ENCODE peak calls at places on chromosome 4, in four cellular contexts. O is HAP-1, Q is adipocyte, C is IMR-90. N is an unnamed sample.

GRCh38 chr4:149531861-149532260 is 283.8 kb downstream of the IQCM start:
- DNase-seq in O (no peak), Q (peak), C (peak), N (no peak)

GRCh38 chr4:2076908-2077534 is 17.9 kb downstream of the NAT8L start:
- DNase-seq in O (no peak), Q (no peak), C (no peak), N (no peak)

GRCh38 chr4:13920901-13921300 is 293.4 kb upstream of the BOD1L1 start:
- DNase-seq in O (no peak), Q (peak), C (peak), N (no peak)

GRCh38 chr4:74738756-74739155 is 55.6 kb downstream of the BTC start:
- DNase-seq in O (no peak), Q (peak), C (no peak), N (no peak)

GRCh38 chr4:51998837-51999236 is 21.3 kb downstream of the LRRC66 start:
- DNase-seq in O (no peak), Q (no peak), C (no peak), N (no peak)

GRCh38 chr4:119209077-119209476 is 3.4 kb upstream of the USP53 start:
- DNase-seq in O (no peak), Q (peak), C (peak), N (no peak)

GRCh38 chr4:24527371-24527770 is 57.0 kb downstream of the DHX15 start:
- DNase-seq in O (no peak), Q (peak), C (peak), N (no peak)

GRCh38 chr4:164203476-164203875 is 550.5 kb upstream of the SMIM31 start:
- DNase-seq in O (no peak), Q (no peak), C (no peak), N (no peak)

GRCh38 chr4:25810815-25811690 is 51.7 kb downstream of the SEL1L3 start:
- DNase-seq in O (no peak), Q (no peak), C (peak), N (no peak)

GRCh38 chr4:30754021-30754420 is 33.9 kb downstream of the PCDH7 start:
- DNase-seq in O (no peak), Q (peak), C (peak), N (no peak)

GRCh38 chr4:184893836-184894571 is 68.2 kb upstream of the ACSL1 start:
- DNase-seq in O (no peak), Q (no peak), C (no peak), N (no peak)

GRCh38 chr4:184891765-184892164 is 66.0 kb upstream of the ACSL1 start:
- DNase-seq in O (no peak), Q (peak), C (no peak), N (no peak)

GRCh38 chr4:184895012-184895795 is 69.4 kb upstream of the ACSL1 start:
- DNase-seq in O (no peak), Q (no peak), C (no peak), N (no peak)

GRCh38 chr4:184889683-184890082 is 63.9 kb upstream of the ACSL1 start:
- DNase-seq in O (no peak), Q (no peak), C (no peak), N (no peak)

DNA sequence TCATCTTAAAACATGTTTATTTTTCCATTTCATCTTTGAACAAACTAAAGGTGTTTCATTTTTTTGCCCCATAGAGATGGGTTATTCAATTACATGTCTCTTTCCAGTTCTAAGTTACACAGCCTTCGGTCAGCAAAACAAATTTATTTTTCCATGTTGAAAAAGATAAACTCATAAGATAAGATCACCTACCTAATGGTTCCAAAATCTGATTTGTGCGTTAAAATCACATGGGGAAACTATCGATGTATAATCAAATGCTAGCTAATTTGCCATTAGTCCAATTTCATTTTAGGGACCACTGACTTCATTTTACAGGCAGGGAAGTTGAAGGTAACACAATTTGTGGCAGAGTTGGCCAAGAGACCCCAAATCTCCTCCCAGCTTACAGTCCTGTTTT is 67.2 kb upstream of the ACSL1 start:
- DNase-seq in O (no peak), Q (no peak), C (no peak), N (no peak)
- H3K4me3 ChIP-seq in O (no peak), Q (no peak), C (no peak), N (no peak)

GRCh38 chr4:95284668-95285067 is 264.1 kb downstream of the UNC5C start:
- DNase-seq in O (no peak), Q (no peak), C (no peak), N (no peak)

GRCh38 chr4:95289028-95289634 is 259.6 kb downstream of the UNC5C start:
- DNase-seq in O (no peak), Q (no peak), C (peak), N (no peak)

GRCh38 chr4:95285797-95286196 is 263.0 kb downstream of the UNC5C start:
- DNase-seq in O (no peak), Q (no peak), C (no peak), N (no peak)

GRCh38 chr4:95290702-95291101 is 258.1 kb downstream of the UNC5C start:
- DNase-seq in O (peak), Q (no peak), C (no peak), N (no peak)

GRCh38 chr4:95288552-95288951 is 260.2 kb downstream of the UNC5C start:
- DNase-seq in O (no peak), Q (no peak), C (no peak), N (no peak)
- H3K4me3 ChIP-seq in O (no peak), Q (no peak), C (no peak), N (no peak)

DNA sequence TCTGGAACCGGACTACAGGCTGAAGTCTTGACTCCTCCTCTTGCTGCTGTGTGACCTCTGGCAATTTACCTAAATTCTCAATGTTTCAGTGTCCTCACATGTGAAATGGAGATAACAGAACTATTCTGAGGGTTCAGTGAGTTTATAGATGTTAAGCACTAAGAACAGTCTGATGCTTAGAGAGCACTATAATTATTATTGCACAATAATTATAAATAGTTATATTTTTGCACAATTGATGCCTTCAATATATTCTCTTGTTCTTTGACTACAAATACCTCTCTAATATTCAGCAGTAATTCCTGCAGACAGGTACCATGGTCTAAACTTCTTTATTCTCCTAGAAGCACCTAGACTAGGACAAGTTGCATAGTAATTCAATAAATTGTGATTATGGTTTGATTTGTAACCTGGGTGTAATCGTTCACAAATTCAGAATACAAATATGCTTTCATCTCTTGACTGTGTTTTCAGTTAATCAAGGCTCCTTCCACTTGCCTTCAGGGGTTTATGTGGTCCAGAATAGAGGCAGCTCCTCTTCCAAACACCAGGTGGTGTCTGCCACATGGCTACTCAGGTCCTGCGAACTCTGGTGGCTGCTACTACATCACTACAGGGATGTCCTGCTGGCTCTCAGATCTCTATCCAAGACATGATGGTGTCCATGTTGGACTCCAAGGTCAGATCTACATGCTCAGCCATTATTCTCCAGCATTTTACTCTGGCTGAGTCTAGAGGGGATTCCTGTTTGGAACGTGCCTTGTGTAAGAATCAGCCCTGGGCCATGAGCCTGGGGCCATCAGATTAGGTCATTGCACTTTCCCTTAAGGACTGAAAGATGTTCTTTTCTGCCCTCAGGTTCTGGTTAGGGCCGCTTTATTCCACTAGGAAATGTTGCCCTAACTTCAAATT is 103.4 kb downstream of the QRFPR start:
- DNase-seq in O (no peak), Q (no peak), C (no peak), N (no peak)
- H3K4me3 ChIP-seq in O (no peak), Q (no peak), C (no peak), N (no peak)

DNA sequence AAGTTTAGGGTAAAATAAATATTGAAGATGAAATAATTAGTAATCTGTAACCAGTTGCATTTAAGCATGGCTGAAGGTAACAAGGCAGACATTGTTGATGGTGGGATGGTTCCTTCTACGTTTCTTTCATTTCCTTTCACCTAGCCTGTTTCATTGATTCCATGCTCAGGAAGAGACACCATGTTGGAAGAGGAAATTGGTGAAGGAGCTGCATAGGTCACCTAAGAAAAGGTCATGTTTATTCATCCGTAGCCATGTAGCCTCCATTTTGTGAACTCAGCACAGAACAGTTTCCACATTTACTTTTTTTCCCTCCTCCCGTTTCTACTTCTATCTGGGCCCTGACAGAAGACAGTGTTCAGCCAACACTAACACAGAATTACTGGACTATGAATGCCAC is 3.8 kb downstream of the ADH1B start:
- DNase-seq in O (no peak), Q (no peak), C (no peak), N (no peak)
- H3K4me3 ChIP-seq in O (no peak), Q (peak), C (no peak), N (no peak)

DNA sequence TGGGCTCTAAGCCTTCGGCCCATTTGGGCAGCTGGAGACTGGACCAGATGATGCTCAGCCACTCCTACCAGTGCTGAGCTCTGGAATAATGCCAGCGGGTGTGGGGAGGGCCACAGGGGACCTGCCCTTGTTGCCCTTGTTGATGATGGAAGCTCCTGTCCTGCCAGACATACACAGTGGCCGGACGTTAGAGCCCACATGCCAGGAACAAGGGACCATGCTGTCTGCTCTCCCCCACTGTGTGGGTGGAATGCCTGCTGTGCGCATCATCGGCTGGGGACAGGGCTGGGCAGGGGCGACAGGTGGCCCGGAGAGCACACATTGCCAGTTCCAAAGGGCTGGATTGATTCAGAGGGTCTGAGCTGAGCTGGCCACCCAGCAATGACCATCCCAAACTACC is 2.0 kb downstream of the ABLIM2 start:
- DNase-seq in O (no peak), Q (no peak), C (no peak), N (no peak)
- H3K4me3 ChIP-seq in O (no peak), Q (no peak), C (no peak), N (no peak)

N was measured in CD4-positive, alpha-beta memory T cell.